ENCODE peak calls at places on chromosomes 4 and X, in eight cellular contexts. W is choroid plexus epithelial cell; Z is lower leg skin; H is PC-9; S is fibroblast of mammary gland; L is cardiac muscle cell; D is CD4-positive, alpha-beta memory T cell; X is AG09309. R is an unnamed sample.

GRCh38 chr4:95693594-95693993 is 144.8 kb upstream of the UNC5C start:
- DNase-seq in S (peak), Z (no peak), X (no peak), W (peak), D (no peak), L (peak), H (no peak), R (no peak)

GRCh38 chr4:110508827-110509446 is 33.0 kb downstream of the ENPEP start:
- DNase-seq in Z (no peak), D (no peak), W (peak), X (no peak), L (peak), S (peak), H (no peak), R (no peak)

GRCh38 chr4:139975830-139976272 is 178.1 kb downstream of the MAML3 start:
- DNase-seq in W (peak), D (no peak), Z (peak), H (peak), S (peak), L (peak), X (peak), R (no peak)

GRCh38 chrX:16671005-16671404 is 21.0 kb downstream of the S100G start:
- DNase-seq in X (no peak), W (peak), D (peak), L (peak), H (peak), Z (no peak), S (peak), R (no peak)

GRCh38 chrX:71052721-71053120 is 15.4 kb downstream of the SNX12 start:
- DNase-seq in L (no peak), S (no peak), Z (no peak), W (peak), X (no peak), D (no peak), H (no peak), R (no peak)

GRCh38 chr4:64340243-64341110 is 68.8 kb downstream of the TECRL start:
- DNase-seq in S (no peak), X (no peak), Z (no peak), W (no peak), H (no peak), D (no peak), L (no peak), R (peak)

GRCh38 chrX:18886344-18887161 is 97.4 kb downstream of the PHKA2 start:
- DNase-seq in X (no peak), Z (peak), W (peak), H (peak), L (peak), S (peak), D (peak), R (peak)

GRCh38 chr4:145098675-145099037 is 545 bp downstream of the ABCE1 start:
- DNase-seq in L (peak), X (no peak), S (peak), H (no peak), Z (peak), W (peak), D (no peak), R (no peak)

GRCh38 chrX:55710701-55711100 is 6.8 kb upstream of the RRAGB start:
- DNase-seq in X (peak), D (no peak), Z (no peak), W (peak), H (peak), S (peak), L (peak), R (no peak)

GRCh38 chrX:144946696-144947095 is 300.6 kb upstream of the SPANXN1 start:
- DNase-seq in L (no peak), Z (no peak), H (no peak), W (no peak), D (no peak), S (peak), X (peak), R (no peak)

GRCh38 chr4:161252520-161253141 is 911.2 kb downstream of the FSTL5 start:
- DNase-seq in Z (no peak), L (peak), S (peak), W (peak), H (no peak), D (no peak), X (no peak), R (no peak)

GRCh38 chr4:108919229-108919893 is 156.5 kb upstream of the ETNPPL start:
- DNase-seq in W (no peak), X (no peak), Z (no peak), H (no peak), D (no peak), S (no peak), L (no peak), R (no peak)

GRCh38 chr4:41455215-41455614 is 82.7 kb upstream of the LIMCH1 start:
- DNase-seq in D (no peak), H (peak), L (no peak), W (no peak), X (no peak), S (no peak), Z (no peak), R (no peak)

GRCh38 chr4:152508818-152509217 is 27.1 kb downstream of the FBXW7 start:
- DNase-seq in H (no peak), X (no peak), L (no peak), W (no peak), Z (no peak), S (no peak), D (no peak), R (no peak)

GRCh38 chr4:15444276-15444675 is 16.4 kb downstream of the C1QTNF7 start:
- DNase-seq in D (no peak), X (no peak), S (no peak), L (no peak), W (no peak), H (no peak), Z (no peak), R (no peak)

GRCh38 chrX:101642086-101642485 is 17.6 kb downstream of the ARMCX2 start:
- DNase-seq in H (no peak), X (no peak), S (no peak), Z (no peak), W (no peak), L (no peak), D (no peak), R (no peak)

GRCh38 chr4:40845136-40845910 is 95.6 kb downstream of the NSUN7 start:
- DNase-seq in X (peak), H (no peak), S (no peak), Z (no peak), W (no peak), D (no peak), L (no peak), R (no peak)

GRCh38 chrX:137428251-137428661 is 137.7 kb upstream of the ZIC3 start:
- DNase-seq in D (no peak), X (no peak), Z (no peak), H (no peak), L (peak), S (no peak), W (peak), R (no peak)

GRCh38 chrX:137428777-137429564 is 137.0 kb upstream of the ZIC3 start:
- DNase-seq in S (no peak), H (no peak), W (no peak), D (no peak), Z (no peak), X (no peak), L (no peak), R (no peak)

GRCh38 chrX:137425273-137425902 is 140.5 kb upstream of the ZIC3 start:
- DNase-seq in L (no peak), S (no peak), X (no peak), W (no peak), H (no peak), Z (no peak), D (no peak), R (no peak)

GRCh38 chrX:137427061-137427778 is 138.7 kb upstream of the ZIC3 start:
- DNase-seq in L (no peak), Z (no peak), X (no peak), S (no peak), D (no peak), H (no peak), W (no peak), R (no peak)

DNA sequence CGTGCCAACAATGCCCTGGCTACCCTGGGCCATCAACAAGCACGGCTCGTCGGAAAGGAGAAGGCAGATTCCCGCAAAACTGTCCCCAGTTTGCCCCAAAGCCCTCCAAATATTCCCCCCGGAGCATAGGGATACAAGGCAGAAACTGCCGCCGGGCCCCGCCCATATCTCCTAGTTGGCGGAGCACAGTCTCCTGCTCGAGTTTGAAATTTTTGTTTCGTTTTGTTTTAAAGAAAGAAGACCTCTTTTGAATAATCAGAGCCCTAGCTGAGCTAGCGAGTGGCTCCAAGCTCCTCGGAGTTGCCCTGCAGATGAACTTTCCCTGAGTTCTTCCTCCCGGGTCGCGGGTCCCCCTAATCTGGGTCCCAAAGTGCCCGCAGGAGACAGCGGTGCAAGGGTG is 138.1 kb upstream of the ZIC3 start:
- DNase-seq in S (no peak), L (peak), D (no peak), H (no peak), X (no peak), Z (no peak), W (peak), R (no peak)
- H3K4me3 ChIP-seq in S (peak), L (peak), D (peak), H (no peak), X (peak), Z (peak), W (peak), R (peak)

GRCh38 chrX:53050841-53051240 is 2.3 kb downstream of the GPR173 start:
- DNase-seq in Z (no peak), H (no peak), L (peak), X (no peak), S (peak), D (no peak), W (no peak), R (no peak)
- H3K4me3 ChIP-seq in Z (no peak), H (no peak), L (no peak), X (peak), S (peak), D (no peak), W (no peak), R (no peak)

GRCh38 chr4:173261052-173261451 is 73.1 kb downstream of the HMGB2 start:
- DNase-seq in Z (no peak), L (no peak), H (no peak), X (no peak), S (no peak), D (no peak), W (no peak), R (no peak)

GRCh38 chr4:173262363-173262762 is 71.8 kb downstream of the HMGB2 start:
- DNase-seq in W (no peak), H (no peak), X (no peak), Z (no peak), D (no peak), L (no peak), S (no peak), R (no peak)

GRCh38 chr4:173264245-173264959 is 69.8 kb downstream of the HMGB2 start:
- DNase-seq in S (peak), D (peak), X (no peak), Z (no peak), W (peak), H (no peak), L (peak), R (no peak)

GRCh38 chr4:173269280-173269679 is 64.9 kb downstream of the HMGB2 start:
- DNase-seq in W (no peak), X (no peak), S (no peak), D (no peak), L (no peak), Z (no peak), H (no peak), R (no peak)

GRCh38 chr4:173264960-173265281 is 69.2 kb downstream of the HMGB2 start:
- DNase-seq in W (no peak), H (no peak), L (no peak), Z (no peak), X (no peak), D (no peak), S (no peak), R (no peak)
- H3K4me3 ChIP-seq in W (no peak), H (no peak), L (no peak), Z (no peak), X (no peak), D (no peak), S (no peak), R (no peak)

GRCh38 chr4:186599483-186599882 is 44.1 kb upstream of the MTNR1A start:
- DNase-seq in S (no peak), H (no peak), Z (no peak), L (no peak), X (no peak), W (no peak), D (no peak), R (no peak)
- H3K4me3 ChIP-seq in S (no peak), H (no peak), Z (no peak), L (no peak), X (no peak), W (no peak), D (no peak), R (no peak)

GRCh38 chr4:2842667-2843022 is 999 bp upstream of the ADD1 start:
- DNase-seq in Z (no peak), X (no peak), L (no peak), D (no peak), W (no peak), H (no peak), S (no peak), R (no peak)
- H3K4me3 ChIP-seq in Z (no peak), X (peak), L (peak), D (peak), W (peak), H (peak), S (peak), R (peak)

GRCh38 chr4:75781328-75781727 is 57.0 kb downstream of the USO1 start:
- DNase-seq in X (no peak), L (no peak), H (no peak), W (peak), Z (no peak), D (no peak), S (no peak), R (no peak)

GRCh38 chr4:75786526-75786925 is 62.1 kb downstream of the USO1 start:
- DNase-seq in W (no peak), S (no peak), H (no peak), Z (no peak), X (no peak), L (no peak), D (no peak), R (no peak)

GRCh38 chr4:75790024-75790423 is 65.6 kb downstream of the USO1 start:
- DNase-seq in W (no peak), H (no peak), L (no peak), S (no peak), X (no peak), Z (no peak), D (no peak), R (no peak)

GRCh38 chr4:75786938-75787337 is 62.6 kb downstream of the USO1 start:
- DNase-seq in L (no peak), H (no peak), X (no peak), D (no peak), S (no peak), W (peak), Z (no peak), R (no peak)
- H3K4me3 ChIP-seq in L (no peak), H (no peak), X (no peak), D (no peak), S (no peak), W (no peak), Z (no peak), R (no peak)

DNA sequence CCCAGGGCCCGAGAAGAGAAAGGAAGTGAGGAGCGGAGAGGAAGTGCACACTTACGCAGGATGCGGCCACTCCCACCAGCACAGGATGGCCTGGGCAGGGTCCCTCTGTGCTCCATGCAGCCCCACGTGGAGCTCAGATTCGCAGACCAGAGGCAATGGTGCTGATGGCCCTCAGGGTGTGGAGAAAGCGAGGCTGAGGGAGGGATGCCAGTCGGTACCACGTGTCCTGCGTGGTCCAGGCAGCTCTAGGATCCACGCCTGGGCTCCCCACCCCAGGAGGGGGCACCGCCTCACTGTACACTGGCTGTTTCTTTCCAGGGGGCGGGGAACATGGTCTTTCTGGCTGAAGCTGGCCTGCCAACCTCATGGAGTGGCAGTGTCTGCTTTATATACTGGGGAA is 241.8 kb downstream of the AFAP1 start:
- DNase-seq in H (no peak), D (no peak), W (no peak), Z (no peak), S (no peak), X (no peak), L (no peak), R (no peak)
- H3K4me3 ChIP-seq in H (no peak), D (no peak), W (no peak), Z (no peak), S (no peak), X (no peak), L (no peak), R (no peak)

GRCh38 chr4:3211866-3212265 is 37.1 kb upstream of the MSANTD1 start:
- DNase-seq in W (no peak), H (no peak), X (no peak), D (no peak), S (no peak), L (no peak), Z (no peak), R (no peak)

GRCh38 chr4:3212391-3213100 is 36.4 kb upstream of the MSANTD1 start:
- DNase-seq in S (no peak), H (no peak), L (no peak), W (no peak), Z (no peak), X (no peak), D (no peak), R (no peak)

GRCh38 chr4:3209551-3210325 is 39.2 kb upstream of the MSANTD1 start:
- DNase-seq in Z (no peak), X (no peak), W (no peak), D (no peak), S (no peak), L (no peak), H (no peak), R (no peak)

GRCh38 chr4:3208826-3209225 is 40.1 kb upstream of the MSANTD1 start:
- DNase-seq in Z (no peak), W (no peak), X (no peak), H (no peak), L (no peak), S (no peak), D (no peak), R (no peak)

DNA sequence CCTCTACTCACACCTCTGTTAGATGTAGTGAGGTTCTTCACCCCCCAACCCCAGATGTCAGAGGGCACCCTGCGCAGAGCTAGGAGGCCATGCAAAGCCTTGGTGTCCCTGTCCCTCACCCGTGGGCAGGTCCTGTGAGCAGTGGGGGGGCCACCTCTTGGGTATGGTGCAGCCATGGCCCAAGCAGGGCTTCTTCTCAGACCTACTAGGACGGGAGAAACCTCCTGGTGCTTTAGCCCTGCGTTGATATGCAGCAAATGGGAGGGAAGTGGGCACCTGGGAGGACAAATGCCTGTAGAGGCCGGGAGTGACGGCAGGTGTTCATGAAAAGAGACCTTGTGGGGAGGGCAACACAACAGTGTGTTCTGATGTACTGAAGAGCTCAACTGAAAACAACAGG is 38.5 kb upstream of the MSANTD1 start:
- DNase-seq in W (no peak), H (no peak), D (no peak), X (no peak), S (no peak), Z (no peak), L (no peak), R (no peak)
- H3K4me3 ChIP-seq in W (no peak), H (no peak), D (no peak), X (no peak), S (no peak), Z (no peak), L (no peak), R (no peak)